ENCODE peak calls at places on chromosome 11, in eight cellular contexts. X is A549; D is C1 segment of cervical spinal cord; C is NCI-H2081; U is stimulated activated CD4-positive, alpha-beta T cell treated with anti-CD3 and anti-CD28 coated beads, Interleukin-4, amount 100 ng/mL, for 48 hours; O is left ventricle myocardium inferior; G is dermis blood vessel endothelial cell; N is CD8-positive, alpha-beta T cell. P is an unnamed sample.
A peak's percentile ranks its signal among the peaks of the same experiment; 100 is the strongest.

GRCh38 chr11:47723041-47723440 is 7.9 kb upstream of the AGBL2 start:
- DNase-seq in X (no peak), D (no peak), C (no peak), U (no peak), O (no peak), G (no peak), N (no peak), P (peak; percentile 42)

GRCh38 chr11:68950268-68950667 is 30.5 kb downstream of the MRGPRD start:
- DNase-seq in X (peak; percentile 47), D (no peak), C (no peak), U (no peak), O (no peak), G (peak; percentile 43), N (no peak), P (no peak)

GRCh38 chr11:134558258-134558835 is 146.3 kb upstream of the B3GAT1 start:
- DNase-seq in X (no peak), D (no peak), C (no peak), U (no peak), O (no peak), G (no peak), N (no peak), P (no peak)

GRCh38 chr11:8810331-8811301 is 100.4 kb upstream of the AKIP1 start:
- DNase-seq in X (no peak), D (no peak), C (peak; percentile 79), U (no peak), O (peak; percentile 81), G (peak; percentile 55), N (no peak), P (peak; percentile 57)

GRCh38 chr11:65445604-65446445 is 23.2 kb downstream of the NEAT1 start:
- DNase-seq in X (no peak), D (no peak), C (no peak), U (no peak), O (no peak), G (peak; percentile 55), N (no peak), P (no peak)

GRCh38 chr11:77407613-77408012 is 66.3 kb downstream of the PAK1 start:
- DNase-seq in X (peak; percentile 44), D (no peak), C (peak; percentile 89), U (no peak), O (no peak), G (peak; percentile 91), N (no peak), P (peak; percentile 37)

GRCh38 chr11:22656128-22656527 is 10.3 kb upstream of the GAS2 start:
- DNase-seq in X (no peak), D (no peak), C (no peak), U (no peak), O (no peak), G (no peak), N (no peak), P (no peak)

GRCh38 chr11:104764718-104765045 is 133.6 kb downstream of the CASP12 start:
- DNase-seq in X (no peak), D (no peak), C (no peak), U (no peak), O (no peak), G (peak; percentile 13), N (no peak), P (no peak)

GRCh38 chr11:133957926-133958325 is 1.2 kb upstream of the IGSF9B start:
- DNase-seq in X (no peak), D (no peak), C (no peak), U (no peak), O (no peak), G (no peak), N (no peak), P (no peak)

GRCh38 chr11:69869311-69869939 is 50.2 kb upstream of the FGF3 start:
- DNase-seq in X (no peak), D (no peak), C (no peak), U (no peak), O (no peak), G (no peak), N (no peak), P (no peak)

GRCh38 chr11:16280256-16280682 is 76.1 kb downstream of the SOX6 start:
- DNase-seq in X (peak; percentile 30), D (no peak), C (peak; percentile 78), U (no peak), O (peak; percentile 42), G (peak; percentile 35), N (no peak), P (peak; percentile 6)

GRCh38 chr11:112016765-112017356 is 8.3 kb upstream of the DLAT start:
- DNase-seq in X (no peak), D (no peak), C (no peak), U (no peak), O (no peak), G (peak; percentile 79), N (no peak), P (no peak)

GRCh38 chr11:68150029-68150428 is 28.8 kb upstream of the CHKA start:
- DNase-seq in X (no peak), D (no peak), C (no peak), U (no peak), O (no peak), G (peak; percentile 81), N (no peak), P (no peak)

GRCh38 chr11:115498354-115498753 is 5.9 kb downstream of the CADM1 start:
- DNase-seq in X (no peak), D (no peak), C (peak; percentile 93), U (no peak), O (no peak), G (no peak), N (no peak), P (no peak)

GRCh38 chr11:96215094-96215782 is 127.8 kb downstream of the MAML2 start:
- DNase-seq in X (peak; percentile 18), D (no peak), C (peak; percentile 21), U (no peak), O (no peak), G (peak; percentile 78), N (peak; percentile 46), P (no peak)

GRCh38 chr11:65316979-65317786 is 2.5 kb downstream of the CDC42EP2 start:
- DNase-seq in X (peak; percentile 67), D (no peak), C (no peak), U (no peak), O (peak; percentile 85), G (peak; percentile 94), N (no peak), P (peak; percentile 49)

GRCh38 chr11:121109916-121110656 is 9.0 kb downstream of the TECTA start:
- DNase-seq in X (no peak), D (no peak), C (no peak), U (no peak), O (no peak), G (no peak), N (no peak), P (no peak)

GRCh38 chr11:46378811-46379482 is 2.5 kb upstream of the MDK start:
- DNase-seq in X (no peak), D (no peak), C (no peak), U (no peak), O (no peak), G (no peak), N (peak; percentile 10), P (peak; percentile 26)

GRCh38 chr11:120977470-120977869 is 46.4 kb upstream of the TBCEL start:
- DNase-seq in X (no peak), D (no peak), C (no peak), U (no peak), O (no peak), G (no peak), N (no peak), P (no peak)

GRCh38 chr11:44223261-44223660 is 86.7 kb downstream of the ALX4 start:
- DNase-seq in X (no peak), D (no peak), C (no peak), U (no peak), O (no peak), G (no peak), N (no peak), P (no peak)

GRCh38 chr11:45211732-45212131 is 65.3 kb downstream of the PRDM11 start:
- DNase-seq in X (no peak), D (no peak), C (no peak), U (no peak), O (no peak), G (no peak), N (no peak), P (no peak)

GRCh38 chr11:86249307-86250098 is 5.0 kb downstream of the EED start:
- DNase-seq in X (no peak), D (no peak), C (no peak), U (no peak), O (no peak), G (no peak), N (no peak), P (no peak)

GRCh38 chr11:70698871-70699270 is 300.5 kb downstream of the CTTN start:
- DNase-seq in X (no peak), D (no peak), C (no peak), U (no peak), O (no peak), G (no peak), N (no peak), P (no peak)

GRCh38 chr11:34940026-34940677 is 23.7 kb downstream of the PDHX start:
- DNase-seq in X (no peak), D (no peak), C (no peak), U (no peak), O (no peak), G (no peak), N (no peak), P (no peak)

GRCh38 chr11:16603245-16603644 is 135.2 kb upstream of the C11orf58 start:
- DNase-seq in X (no peak), D (no peak), C (no peak), U (no peak), O (no peak), G (no peak), N (no peak), P (peak; percentile 60)

GRCh38 chr11:27329867-27330632 is 33.0 kb downstream of the CCDC34 start:
- DNase-seq in X (no peak), D (no peak), C (no peak), U (no peak), O (no peak), G (no peak), N (no peak), P (no peak)

GRCh38 chr11:26960265-26960664 is 33.6 kb upstream of the FIBIN start:
- DNase-seq in X (no peak), D (no peak), C (no peak), U (no peak), O (no peak), G (no peak), N (no peak), P (no peak)

GRCh38 chr11:73950869-73951710 is at the start of gene DNAJB13:
- DNase-seq in X (peak; percentile 67), D (no peak), C (no peak), U (no peak), O (no peak), G (peak; percentile 62), N (no peak), P (no peak)

GRCh38 chr11:36729765-36730164 is 131.7 kb upstream of the RAG2 start:
- DNase-seq in X (no peak), D (no peak), C (no peak), U (no peak), O (no peak), G (no peak), N (no peak), P (no peak)

GRCh38 chr11:128772814-128773213 is 78.9 kb downstream of the FLI1 start:
- DNase-seq in X (no peak), D (no peak), C (no peak), U (no peak), O (peak; percentile 59), G (peak; percentile 52), N (peak; percentile 66), P (no peak)

GRCh38 chr11:131668867-131669780 is 298.7 kb downstream of the NTM start:
- DNase-seq in X (peak; percentile 42), D (no peak), C (peak; percentile 46), U (peak; percentile 46), O (no peak), G (peak; percentile 64), N (no peak), P (no peak)

GRCh38 chr11:73344191-73344607 is 32.0 kb upstream of the RELT start:
- DNase-seq in X (no peak), D (no peak), C (no peak), U (no peak), O (peak; percentile 52), G (peak; percentile 48), N (no peak), P (no peak)

GRCh38 chr11:12694182-12694531 is 19.9 kb downstream of the TEAD1 start:
- DNase-seq in X (peak; percentile 56), D (no peak), C (peak; percentile 43), U (no peak), O (no peak), G (no peak), N (no peak), P (no peak)

GRCh38 chr11:17510507-17511206 is 33.6 kb downstream of the USH1C start:
- DNase-seq in X (no peak), D (no peak), C (no peak), U (no peak), O (no peak), G (no peak), N (no peak), P (no peak)

P was measured in gastrocnemius medialis.